ENCODE peak calls at places on chromosomes 13 and 19, in four cellular contexts. One of them, this sample, is unnamed.

GRCh38 chr19:1513492-1514294 is 874 bp upstream of the ADAMTSL5 start:
- DNase-seq in CD8-positive, alpha-beta memory T cell: peak; percentile 63
- DNase-seq in pancreas: peak; percentile 53
- DNase-seq in cardiac fibroblast: peak; percentile 60
- DNase-seq in this sample: peak; percentile 79

GRCh38 chr13:39602614-39603366 is at the start of gene LHFPL6:
- DNase-seq in CD8-positive, alpha-beta memory T cell: peak; percentile 10
- DNase-seq in pancreas: peak; percentile 77
- DNase-seq in cardiac fibroblast: peak; percentile 81
- DNase-seq in this sample: peak; percentile 69

GRCh38 chr19:55173717-55174409 is 6.2 kb downstream of the SYT5 start:
- DNase-seq in CD8-positive, alpha-beta memory T cell: no peak
- DNase-seq in pancreas: no peak
- DNase-seq in cardiac fibroblast: peak; percentile 53
- DNase-seq in this sample: peak; percentile 97

GRCh38 chr13:76812206-76812882 is 73.9 kb downstream of the KCTD12 start:
- DNase-seq in CD8-positive, alpha-beta memory T cell: no peak
- DNase-seq in pancreas: peak; percentile 39
- DNase-seq in cardiac fibroblast: no peak
- DNase-seq in this sample: no peak

GRCh38 chr19:48190288-48191284 is 20.1 kb downstream of the ZSWIM9 start:
- DNase-seq in CD8-positive, alpha-beta memory T cell: peak; percentile 39
- DNase-seq in pancreas: no peak
- DNase-seq in cardiac fibroblast: peak; percentile 39
- DNase-seq in this sample: no peak

GRCh38 chr19:4081441-4082129 is 14.9 kb upstream of the ZBTB7A start:
- DNase-seq in CD8-positive, alpha-beta memory T cell: no peak
- DNase-seq in pancreas: no peak
- DNase-seq in cardiac fibroblast: no peak
- DNase-seq in this sample: no peak

GRCh38 chr19:5504115-5504514 is 48.9 kb downstream of the ZNRF4 start:
- DNase-seq in CD8-positive, alpha-beta memory T cell: no peak
- DNase-seq in pancreas: no peak
- DNase-seq in cardiac fibroblast: no peak
- DNase-seq in this sample: no peak

GRCh38 chr19:46299004-46299509 is 2.2 kb downstream of the HIF3A start:
- DNase-seq in CD8-positive, alpha-beta memory T cell: no peak
- DNase-seq in pancreas: peak; percentile 91
- DNase-seq in cardiac fibroblast: peak; percentile 93
- DNase-seq in this sample: peak; percentile 56

GRCh38 chr19:21843081-21843480 is 7.1 kb upstream of the ZNF43 start:
- DNase-seq in CD8-positive, alpha-beta memory T cell: no peak
- DNase-seq in pancreas: no peak
- DNase-seq in cardiac fibroblast: no peak
- DNase-seq in this sample: no peak

GRCh38 chr13:110910013-110910890 is 4.6 kb downstream of the ANKRD10 start:
- DNase-seq in CD8-positive, alpha-beta memory T cell: no peak
- DNase-seq in pancreas: peak; percentile 49
- DNase-seq in cardiac fibroblast: no peak
- DNase-seq in this sample: no peak

GRCh38 chr13:110403315-110403714 is 96.2 kb downstream of the COL4A2 start:
- DNase-seq in CD8-positive, alpha-beta memory T cell: no peak
- DNase-seq in pancreas: no peak
- DNase-seq in cardiac fibroblast: peak; percentile 90
- DNase-seq in this sample: no peak

GRCh38 chr13:70784590-70784989 is 676.3 kb upstream of the KLHL1 start:
- DNase-seq in CD8-positive, alpha-beta memory T cell: no peak
- DNase-seq in pancreas: no peak
- DNase-seq in cardiac fibroblast: no peak
- DNase-seq in this sample: no peak

GRCh38 chr19:1147934-1148549 is 26.0 kb downstream of the SBNO2 start:
- DNase-seq in CD8-positive, alpha-beta memory T cell: no peak
- DNase-seq in pancreas: no peak
- DNase-seq in cardiac fibroblast: no peak
- DNase-seq in this sample: no peak